ENCODE peak calls at places on chromosomes 5 and 9, in eight cellular contexts. H is spleen, D is cardiac muscle cell, T is prostate gland, J is astrocyte, Q is neuronal stem cell, Y is RWPE2, C is brain microvascular endothelial cell. O is an unnamed sample.

GRCh38 chr5:6900828-6901227 is 187.6 kb downstream of the TENT4A start:
- DNase-seq in Q (no peak), J (no peak), T (no peak), C (no peak), D (no peak), H (no peak), Y (no peak), O (no peak)

GRCh38 chr5:109455598-109456096 is 45.9 kb upstream of the PJA2 start:
- DNase-seq in H (no peak), D (peak), J (peak), Y (peak), Q (no peak), C (peak), T (peak), O (peak)

GRCh38 chr5:123474238-123474637 is 37.7 kb upstream of the CSNK1G3 start:
- DNase-seq in Q (no peak), H (no peak), J (no peak), D (no peak), T (no peak), Y (no peak), C (no peak), O (no peak)

GRCh38 chr5:38776494-38776893 is 69.3 kb upstream of the OSMR start:
- DNase-seq in J (no peak), Y (no peak), T (no peak), H (no peak), Q (no peak), C (no peak), D (no peak), O (no peak)

GRCh38 chr5:166014256-166014655 is 2277.2 kb upstream of the WWC1 start:
- DNase-seq in Y (no peak), D (no peak), T (no peak), J (no peak), H (no peak), C (no peak), Q (no peak), O (peak)

GRCh38 chr5:146745937-146746577 is 132.5 kb downstream of the PPP2R2B start:
- DNase-seq in Y (no peak), D (no peak), H (no peak), C (no peak), Q (no peak), T (no peak), J (no peak), O (no peak)

GRCh38 chr5:124157320-124157719 is 589.1 kb downstream of the ZNF608 start:
- DNase-seq in Y (no peak), D (no peak), J (no peak), T (no peak), H (no peak), Q (no peak), C (peak), O (no peak)

GRCh38 chr9:124267271-124267807 is 9.6 kb downstream of the NEK6 start:
- DNase-seq in Y (peak), T (peak), D (no peak), Q (no peak), C (peak), H (peak), J (peak), O (peak)

GRCh38 chr5:113068559-113068958 is 92.0 kb downstream of the DCP2 start:
- DNase-seq in D (no peak), J (peak), C (peak), H (no peak), T (no peak), Q (no peak), Y (no peak), O (no peak)
- H3K27ac ChIP-seq in D (no peak), J (no peak), C (no peak), H (no peak), T (no peak), Q (no peak), Y (no peak), O (no peak)

GRCh38 chr5:136738829-136739228 is 373.5 kb upstream of the TRPC7 start:
- DNase-seq in J (no peak), T (no peak), C (no peak), Y (no peak), D (no peak), H (no peak), Q (no peak), O (no peak)
- H3K27ac ChIP-seq in J (no peak), T (no peak), C (no peak), Y (no peak), D (no peak), H (no peak), Q (no peak), O (no peak)

GRCh38 chr5:79133657-79134451 is 22.2 kb downstream of the BHMT start:
- DNase-seq in H (no peak), C (peak), D (peak), J (peak), Y (no peak), T (peak), Q (peak), O (peak)
- H3K27ac ChIP-seq in H (peak), C (no peak), D (no peak), J (peak), Y (peak), T (peak), Q (peak), O (no peak)

GRCh38 chr5:137015540-137016116 is 483.5 kb downstream of the SPOCK1 start:
- DNase-seq in H (no peak), Q (no peak), T (no peak), J (no peak), D (no peak), Y (no peak), C (no peak), O (no peak)
- H3K27ac ChIP-seq in H (no peak), Q (no peak), T (no peak), J (no peak), D (no peak), Y (no peak), C (no peak), O (no peak)

GRCh38 chr5:172002840-172003512 is 3.5 kb downstream of the FBXW11 start:
- DNase-seq in C (no peak), Y (no peak), T (no peak), D (no peak), J (no peak), H (no peak), Q (no peak), O (no peak)

GRCh38 chr5:172005708-172006377 is 595 bp downstream of the FBXW11 start:
- DNase-seq in D (peak), J (no peak), Y (no peak), H (peak), Q (peak), T (peak), C (peak), O (no peak)

GRCh38 chr5:172002310-172002709 is 4.1 kb downstream of the FBXW11 start:
- DNase-seq in J (no peak), Q (no peak), C (no peak), Y (no peak), D (peak), H (no peak), T (no peak), O (no peak)

GRCh38 chr5:172004824-172005237 is 1.6 kb downstream of the FBXW11 start:
- DNase-seq in T (no peak), Y (no peak), J (peak), D (no peak), H (no peak), Q (no peak), C (no peak), O (no peak)

GRCh38 chr5:172003750-172004149 is 2.7 kb downstream of the FBXW11 start:
- DNase-seq in J (peak), Y (no peak), H (no peak), T (no peak), D (no peak), Q (no peak), C (no peak), O (no peak)
- H3K27ac ChIP-seq in J (peak), Y (no peak), H (no peak), T (no peak), D (peak), Q (no peak), C (peak), O (no peak)